ENCODE peak calls at places on chromosomes 4 and X, in four cellular contexts. One of them, this sample, is unnamed.

GRCh38 chrX:18410038-18410437 is 15.4 kb upstream of the CDKL5 start:
- DNase-seq in NB4: peak; percentile 32
- DNase-seq in G401: peak; percentile 18
- DNase-seq in GM06990: no peak
- DNase-seq in this sample: no peak

GRCh38 chr4:165813606-165814005 is 59.4 kb upstream of the TLL1 start:
- DNase-seq in NB4: no peak
- DNase-seq in G401: no peak
- DNase-seq in GM06990: no peak
- DNase-seq in this sample: no peak

GRCh38 chr4:184433258-184433892 is 41.0 kb downstream of the IRF2 start:
- DNase-seq in NB4: no peak
- DNase-seq in G401: no peak
- DNase-seq in GM06990: no peak
- DNase-seq in this sample: no peak

GRCh38 chrX:26215869-26216268 is at the start of gene MAGEB5:
- DNase-seq in NB4: no peak
- DNase-seq in G401: no peak
- DNase-seq in GM06990: no peak
- DNase-seq in this sample: no peak

GRCh38 chr4:86934147-86934771 is 552 bp upstream of the AFF1 start:
- DNase-seq in NB4: peak; percentile 53
- DNase-seq in G401: peak; percentile 25
- DNase-seq in GM06990: no peak
- DNase-seq in this sample: no peak

GRCh38 chr4:188201851-188202250 is 62.6 kb downstream of the TRIML1 start:
- DNase-seq in NB4: no peak
- DNase-seq in G401: no peak
- DNase-seq in GM06990: no peak
- DNase-seq in this sample: no peak

GRCh38 chrX:150225756-150226155 is 137.4 kb upstream of the MAMLD1 start:
- DNase-seq in NB4: no peak
- DNase-seq in G401: no peak
- DNase-seq in GM06990: no peak
- DNase-seq in this sample: no peak

GRCh38 chr4:2798399-2799301 is 5.8 kb downstream of the SH3BP2 start:
- DNase-seq in NB4: peak; percentile 76
- DNase-seq in G401: no peak
- DNase-seq in GM06990: peak; percentile 70
- DNase-seq in this sample: peak; percentile 68

GRCh38 chr4:122293374-122294365 is 85.1 kb upstream of the ADAD1 start:
- DNase-seq in NB4: no peak
- DNase-seq in G401: peak; percentile 71
- DNase-seq in GM06990: no peak
- DNase-seq in this sample: no peak

This sample was measured in GM13977.